ENCODE peak calls at places on chromosome 10, in ten cellular contexts. One of them, this sample, is unnamed.

GRCh38 chr10:69629897-69630650 is at the start of gene FAM241B:
- DNase-seq in GM23338: peak; percentile 87
- DNase-seq in uterus: peak; percentile 47
- DNase-seq in bronchial epithelial cell: peak; percentile 52
- DNase-seq in NB4: no peak
- DNase-seq in tibial nerve: peak; percentile 17
- DNase-seq in IMR-90: peak; percentile 5
- DNase-seq in CD8-positive, alpha-beta T cell: peak; percentile 65
- DNase-seq in fibroblast of lung: peak; percentile 42
- DNase-seq in retinal pigment epithelial cell: peak; percentile 9
- DNase-seq in this sample: no peak

GRCh38 chr10:97543025-97543546 is 29.5 kb upstream of the ANKRD2 start:
- DNase-seq in GM23338: no peak
- DNase-seq in uterus: peak; percentile 94
- DNase-seq in bronchial epithelial cell: peak; percentile 95
- DNase-seq in NB4: peak; percentile 89
- DNase-seq in tibial nerve: peak; percentile 76
- DNase-seq in IMR-90: peak; percentile 98
- DNase-seq in CD8-positive, alpha-beta T cell: no peak
- DNase-seq in fibroblast of lung: peak; percentile 99
- DNase-seq in retinal pigment epithelial cell: peak; percentile 79
- DNase-seq in this sample: peak; percentile 77

GRCh38 chr10:103855424-103855823 is at the start of gene SH3PXD2A:
- DNase-seq in GM23338: peak; percentile 72
- DNase-seq in uterus: no peak
- DNase-seq in bronchial epithelial cell: no peak
- DNase-seq in NB4: peak; percentile 59
- DNase-seq in tibial nerve: no peak
- DNase-seq in IMR-90: no peak
- DNase-seq in CD8-positive, alpha-beta T cell: no peak
- DNase-seq in fibroblast of lung: peak; percentile 46
- DNase-seq in retinal pigment epithelial cell: no peak
- DNase-seq in this sample: no peak

GRCh38 chr10:127880557-127880956 is 12.2 kb downstream of the CLRN3 start:
- DNase-seq in GM23338: no peak
- DNase-seq in uterus: no peak
- DNase-seq in bronchial epithelial cell: no peak
- DNase-seq in NB4: peak; percentile 82
- DNase-seq in tibial nerve: peak; percentile 26
- DNase-seq in IMR-90: no peak
- DNase-seq in CD8-positive, alpha-beta T cell: no peak
- DNase-seq in fibroblast of lung: no peak
- DNase-seq in retinal pigment epithelial cell: no peak
- DNase-seq in this sample: no peak

GRCh38 chr10:88120075-88120474 is 256.6 kb downstream of the PTEN start:
- DNase-seq in GM23338: no peak
- DNase-seq in uterus: no peak
- DNase-seq in bronchial epithelial cell: no peak
- DNase-seq in NB4: no peak
- DNase-seq in tibial nerve: no peak
- DNase-seq in IMR-90: no peak
- DNase-seq in CD8-positive, alpha-beta T cell: no peak
- DNase-seq in fibroblast of lung: no peak
- DNase-seq in retinal pigment epithelial cell: no peak
- DNase-seq in this sample: no peak

GRCh38 chr10:43863270-43863669 is 214.6 kb upstream of the ZNF32 start:
- DNase-seq in GM23338: no peak
- DNase-seq in uterus: no peak
- DNase-seq in bronchial epithelial cell: no peak
- DNase-seq in NB4: no peak
- DNase-seq in tibial nerve: no peak
- DNase-seq in IMR-90: no peak
- DNase-seq in CD8-positive, alpha-beta T cell: no peak
- DNase-seq in fibroblast of lung: no peak
- DNase-seq in retinal pigment epithelial cell: no peak
- DNase-seq in this sample: no peak

GRCh38 chr10:101032637-101033201 is 1.7 kb downstream of the SFXN3 start:
- DNase-seq in GM23338: no peak
- DNase-seq in uterus: peak; percentile 72
- DNase-seq in bronchial epithelial cell: peak; percentile 79
- DNase-seq in NB4: peak; percentile 94
- DNase-seq in tibial nerve: peak; percentile 65
- DNase-seq in IMR-90: peak; percentile 91
- DNase-seq in CD8-positive, alpha-beta T cell: peak; percentile 55
- DNase-seq in fibroblast of lung: peak; percentile 93
- DNase-seq in retinal pigment epithelial cell: no peak
- DNase-seq in this sample: no peak

GRCh38 chr10:61761825-61762217 is 99.1 kb downstream of the CABCOCO1 start:
- DNase-seq in GM23338: no peak
- DNase-seq in uterus: no peak
- DNase-seq in bronchial epithelial cell: no peak
- DNase-seq in NB4: no peak
- DNase-seq in tibial nerve: no peak
- DNase-seq in IMR-90: no peak
- DNase-seq in CD8-positive, alpha-beta T cell: no peak
- DNase-seq in fibroblast of lung: no peak
- DNase-seq in retinal pigment epithelial cell: no peak
- DNase-seq in this sample: no peak

GRCh38 chr10:125797424-125797823 is 21.8 kb upstream of the MMP21 start:
- DNase-seq in GM23338: no peak
- DNase-seq in uterus: no peak
- DNase-seq in bronchial epithelial cell: no peak
- DNase-seq in NB4: no peak
- DNase-seq in tibial nerve: no peak
- DNase-seq in IMR-90: no peak
- DNase-seq in CD8-positive, alpha-beta T cell: no peak
- DNase-seq in fibroblast of lung: no peak
- DNase-seq in retinal pigment epithelial cell: no peak
- DNase-seq in this sample: no peak

GRCh38 chr10:11646450-11646849 is 35.0 kb upstream of the USP6NL start:
- DNase-seq in GM23338: no peak
- DNase-seq in uterus: no peak
- DNase-seq in bronchial epithelial cell: no peak
- DNase-seq in NB4: no peak
- DNase-seq in tibial nerve: no peak
- DNase-seq in IMR-90: no peak
- DNase-seq in CD8-positive, alpha-beta T cell: no peak
- DNase-seq in fibroblast of lung: no peak
- DNase-seq in retinal pigment epithelial cell: no peak
- DNase-seq in this sample: no peak

GRCh38 chr10:79400567-79401004 is 44.8 kb downstream of the ZCCHC24 start:
- DNase-seq in GM23338: peak; percentile 73
- DNase-seq in uterus: no peak
- DNase-seq in bronchial epithelial cell: peak; percentile 26
- DNase-seq in NB4: peak; percentile 75
- DNase-seq in tibial nerve: no peak
- DNase-seq in IMR-90: no peak
- DNase-seq in CD8-positive, alpha-beta T cell: no peak
- DNase-seq in fibroblast of lung: no peak
- DNase-seq in retinal pigment epithelial cell: no peak
- DNase-seq in this sample: no peak

GRCh38 chr10:120508393-120508792 is 51.4 kb downstream of the PLPP4 start:
- DNase-seq in GM23338: no peak
- DNase-seq in uterus: no peak
- DNase-seq in bronchial epithelial cell: peak; percentile 97
- DNase-seq in NB4: peak; percentile 32
- DNase-seq in tibial nerve: no peak
- DNase-seq in IMR-90: no peak
- DNase-seq in CD8-positive, alpha-beta T cell: no peak
- DNase-seq in fibroblast of lung: peak; percentile 99
- DNase-seq in retinal pigment epithelial cell: peak; percentile 98
- DNase-seq in this sample: peak; percentile 75

GRCh38 chr10:74924251-74924954 is 98.0 kb downstream of the KAT6B start:
- DNase-seq in GM23338: peak; percentile 31
- DNase-seq in uterus: no peak
- DNase-seq in bronchial epithelial cell: peak; percentile 97
- DNase-seq in NB4: peak; percentile 64
- DNase-seq in tibial nerve: no peak
- DNase-seq in IMR-90: peak; percentile 97
- DNase-seq in CD8-positive, alpha-beta T cell: no peak
- DNase-seq in fibroblast of lung: peak; percentile 97
- DNase-seq in retinal pigment epithelial cell: peak; percentile 94
- DNase-seq in this sample: peak; percentile 91

GRCh38 chr10:71708301-71708703 is 11.3 kb downstream of the C10orf105 start:
- DNase-seq in GM23338: peak; percentile 82
- DNase-seq in uterus: no peak
- DNase-seq in bronchial epithelial cell: no peak
- DNase-seq in NB4: peak; percentile 71
- DNase-seq in tibial nerve: peak; percentile 54
- DNase-seq in IMR-90: no peak
- DNase-seq in CD8-positive, alpha-beta T cell: peak; percentile 49
- DNase-seq in fibroblast of lung: peak; percentile 19
- DNase-seq in retinal pigment epithelial cell: no peak
- DNase-seq in this sample: no peak

GRCh38 chr10:72976886-72977285 is 22.3 kb upstream of the PLA2G12B start:
- DNase-seq in GM23338: no peak
- DNase-seq in uterus: no peak
- DNase-seq in bronchial epithelial cell: no peak
- DNase-seq in NB4: no peak
- DNase-seq in tibial nerve: no peak
- DNase-seq in IMR-90: no peak
- DNase-seq in CD8-positive, alpha-beta T cell: no peak
- DNase-seq in fibroblast of lung: no peak
- DNase-seq in retinal pigment epithelial cell: no peak
- DNase-seq in this sample: no peak

DNA sequence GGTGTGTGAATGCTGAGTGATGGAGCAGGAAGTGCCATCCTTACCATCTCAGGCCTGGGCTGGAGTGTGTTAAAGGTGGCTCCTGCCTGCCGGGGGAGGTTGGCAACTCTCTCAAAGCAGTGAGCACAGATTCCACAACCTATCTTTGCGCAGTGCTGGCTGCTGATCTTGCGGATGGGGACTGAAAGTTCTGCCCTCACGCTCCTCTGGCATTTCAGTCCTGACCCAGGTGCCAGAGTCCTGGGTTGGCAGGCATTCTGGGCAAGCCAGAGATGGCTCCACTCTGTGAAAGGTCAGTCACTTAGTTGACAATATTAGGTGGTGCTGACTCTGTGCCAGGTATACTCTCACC is 315.5 kb downstream of the RPS24 start:
- DNase-seq in GM23338: no peak
- DNase-seq in uterus: peak; percentile 9
- DNase-seq in bronchial epithelial cell: no peak
- DNase-seq in NB4: no peak
- DNase-seq in tibial nerve: no peak
- DNase-seq in IMR-90: no peak
- DNase-seq in CD8-positive, alpha-beta T cell: no peak
- DNase-seq in fibroblast of lung: no peak
- DNase-seq in retinal pigment epithelial cell: no peak
- DNase-seq in this sample: no peak
- TF ChIP-seq CTCF in GM23338: no peak
- TF ChIP-seq CTCF in uterus: no peak
- TF ChIP-seq CTCF in bronchial epithelial cell: no peak
- TF ChIP-seq CTCF in NB4: no peak
- TF ChIP-seq CTCF in tibial nerve: no peak
- TF ChIP-seq CTCF in IMR-90: no peak
- TF ChIP-seq CTCF in CD8-positive, alpha-beta T cell: no peak
- TF ChIP-seq CTCF in fibroblast of lung: no peak
- TF ChIP-seq CTCF in retinal pigment epithelial cell: no peak
- TF ChIP-seq CTCF in this sample: no peak

GRCh38 chr10:106825996-106826395 is 338.5 kb downstream of the SORCS1 start:
- DNase-seq in GM23338: no peak
- DNase-seq in uterus: no peak
- DNase-seq in bronchial epithelial cell: no peak
- DNase-seq in NB4: no peak
- DNase-seq in tibial nerve: no peak
- DNase-seq in IMR-90: no peak
- DNase-seq in CD8-positive, alpha-beta T cell: no peak
- DNase-seq in fibroblast of lung: no peak
- DNase-seq in retinal pigment epithelial cell: no peak
- DNase-seq in this sample: no peak
- H3K4me3 ChIP-seq in GM23338: no peak overlapping the region
- H3K4me3 ChIP-seq in uterus: no peak overlapping the region
- H3K4me3 ChIP-seq in bronchial epithelial cell: no peak overlapping the region
- H3K4me3 ChIP-seq in NB4: no peak overlapping the region
- H3K4me3 ChIP-seq in tibial nerve: no peak overlapping the region
- H3K4me3 ChIP-seq in IMR-90: no peak overlapping the region
- H3K4me3 ChIP-seq in CD8-positive, alpha-beta T cell: no peak overlapping the region
- H3K4me3 ChIP-seq in fibroblast of lung: no peak overlapping the region
- H3K4me3 ChIP-seq in retinal pigment epithelial cell: no peak overlapping the region
- H3K4me3 ChIP-seq in this sample: no peak overlapping the region

GRCh38 chr10:117163061-117163953 is 25.2 kb upstream of the VAX1 start:
- DNase-seq in GM23338: peak; percentile 81
- DNase-seq in uterus: no peak
- DNase-seq in bronchial epithelial cell: no peak
- DNase-seq in NB4: no peak
- DNase-seq in tibial nerve: no peak
- DNase-seq in IMR-90: no peak
- DNase-seq in CD8-positive, alpha-beta T cell: no peak
- DNase-seq in fibroblast of lung: no peak
- DNase-seq in retinal pigment epithelial cell: no peak
- DNase-seq in this sample: no peak
- TF ChIP-seq CTCF in GM23338: peak; percentile 24
- TF ChIP-seq CTCF in uterus: no peak
- TF ChIP-seq CTCF in bronchial epithelial cell: no peak
- TF ChIP-seq CTCF in NB4: no peak
- TF ChIP-seq CTCF in tibial nerve: no peak
- TF ChIP-seq CTCF in IMR-90: no peak
- TF ChIP-seq CTCF in CD8-positive, alpha-beta T cell: no peak
- TF ChIP-seq CTCF in fibroblast of lung: no peak
- TF ChIP-seq CTCF in retinal pigment epithelial cell: peak; percentile 32
- TF ChIP-seq CTCF in this sample: no peak

GRCh38 chr10:20017961-20018360 is 201.7 kb downstream of the PLXDC2 start:
- DNase-seq in GM23338: no peak
- DNase-seq in uterus: no peak
- DNase-seq in bronchial epithelial cell: peak; percentile 36
- DNase-seq in NB4: no peak
- DNase-seq in tibial nerve: no peak
- DNase-seq in IMR-90: peak; percentile 47
- DNase-seq in CD8-positive, alpha-beta T cell: no peak
- DNase-seq in fibroblast of lung: peak; percentile 28
- DNase-seq in retinal pigment epithelial cell: no peak
- DNase-seq in this sample: no peak

GRCh38 chr10:20013991-20014750 is 197.9 kb downstream of the PLXDC2 start:
- DNase-seq in GM23338: no peak
- DNase-seq in uterus: no peak
- DNase-seq in bronchial epithelial cell: no peak
- DNase-seq in NB4: no peak
- DNase-seq in tibial nerve: no peak
- DNase-seq in IMR-90: no peak
- DNase-seq in CD8-positive, alpha-beta T cell: no peak
- DNase-seq in fibroblast of lung: no peak
- DNase-seq in retinal pigment epithelial cell: no peak
- DNase-seq in this sample: no peak
- H3K4me3 ChIP-seq in GM23338: no peak overlapping the region
- H3K4me3 ChIP-seq in uterus: no peak overlapping the region
- H3K4me3 ChIP-seq in bronchial epithelial cell: no peak overlapping the region
- H3K4me3 ChIP-seq in NB4: no peak overlapping the region
- H3K4me3 ChIP-seq in tibial nerve: no peak overlapping the region
- H3K4me3 ChIP-seq in IMR-90: no peak overlapping the region
- H3K4me3 ChIP-seq in CD8-positive, alpha-beta T cell: no peak overlapping the region
- H3K4me3 ChIP-seq in fibroblast of lung: no peak overlapping the region
- H3K4me3 ChIP-seq in retinal pigment epithelial cell: no peak overlapping the region
- H3K4me3 ChIP-seq in this sample: no peak overlapping the region